ENCODE peak calls at places on chromosomes 13 and 19, in four cellular contexts. Y is ovary, H is uterus, G is tibial nerve. X is an unnamed sample.

GRCh38 chr19:38952395-38953165 is 21.8 kb downstream of the MRPS12 start:
- DNase-seq in Y (no peak), H (no peak), G (no peak), X (no peak)

GRCh38 chr19:3698386-3698950 is 1.8 kb downstream of the PIP5K1C start:
- DNase-seq in Y (no peak), H (no peak), G (no peak), X (no peak)

GRCh38 chr13:73259061-73259908 is 200.5 kb downstream of the KLF5 start:
- DNase-seq in Y (no peak), H (peak; percentile 48), G (no peak), X (peak; percentile 44)

GRCh38 chr13:25406377-25406776 is 34.6 kb downstream of the ATP8A2 start:
- DNase-seq in Y (no peak), H (no peak), G (no peak), X (no peak)

GRCh38 chr13:51874651-51875050 is 12.9 kb downstream of the CCDC70 start:
- DNase-seq in Y (no peak), H (peak; percentile 29), G (no peak), X (no peak)

GRCh38 chr19:10551698-10552301 is 8.1 kb downstream of the ATG4D start:
- DNase-seq in Y (no peak), H (no peak), G (no peak), X (no peak)

GRCh38 chr13:101875717-101876393 is 423.4 kb downstream of the ITGBL1 start:
- DNase-seq in Y (no peak), H (no peak), G (no peak), X (no peak)

GRCh38 chr19:34276614-34277013 is 22.3 kb downstream of the GARRE1 start:
- DNase-seq in Y (no peak), H (no peak), G (no peak), X (no peak)

GRCh38 chr13:77475345-77476084 is 60.0 kb upstream of the SCEL start:
- DNase-seq in Y (no peak), H (no peak), G (no peak), X (no peak)

GRCh38 chr19:49631279-49631588 is 8.7 kb downstream of the RRAS start:
- DNase-seq in Y (no peak), H (no peak), G (no peak), X (no peak)

GRCh38 chr13:90447735-90448103 is 899.8 kb upstream of the MIR17HG start:
- DNase-seq in Y (no peak), H (no peak), G (no peak), X (peak; percentile 36)

GRCh38 chr13:51156666-51157065 is 45.6 kb upstream of the C13orf42 start:
- DNase-seq in Y (no peak), H (no peak), G (no peak), X (no peak)

DNA sequence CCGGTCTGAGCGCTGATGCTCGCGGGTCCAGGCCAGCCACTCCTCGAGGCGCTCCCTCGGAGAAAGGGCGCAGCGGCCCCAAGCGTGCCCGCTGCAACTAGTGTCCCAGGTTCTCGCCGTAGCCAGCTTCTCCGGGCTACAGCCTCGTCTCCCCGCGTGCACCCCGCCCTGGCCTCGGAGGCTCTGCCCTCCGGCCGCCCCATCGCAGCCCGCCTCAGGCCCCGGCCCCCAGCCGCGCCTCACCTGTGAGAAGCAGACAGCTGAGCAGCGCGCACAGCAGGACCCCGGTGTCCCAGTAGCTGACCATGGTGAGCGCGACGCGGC is 429 bp downstream of the FLT1 start:
- DNase-seq in Y (no peak), H (no peak), G (no peak), X (no peak)
- H3K27me3 ChIP-seq in Y (no peaks in the 10 kb centered on the region), H (peaks cover 45% of the 10 kb centered on the region), G (peaks cover 56% of the 10 kb centered on the region), X (no peaks in the 10 kb centered on the region)

DNA sequence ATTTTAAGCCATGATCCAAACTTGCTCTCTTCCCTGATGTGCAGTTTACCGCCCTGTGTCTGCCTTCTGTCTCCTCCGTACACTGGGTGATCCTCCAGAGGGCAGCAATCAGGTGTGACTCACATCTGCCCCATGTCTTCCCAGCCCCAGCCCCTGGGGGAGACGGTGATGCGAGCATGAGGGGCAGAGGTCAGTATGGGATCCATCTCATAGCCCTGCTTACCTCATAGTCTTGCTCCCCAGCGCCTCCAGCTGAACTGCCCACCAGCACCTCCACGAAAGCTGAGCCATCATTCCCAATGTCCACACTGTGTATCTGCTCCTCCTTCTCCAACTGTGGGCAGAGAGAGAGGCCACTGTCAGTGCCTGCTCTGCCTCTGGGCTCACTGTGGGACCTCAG is 14.6 kb downstream of the XRCC1 start:
- DNase-seq in Y (no peak), H (no peak), G (no peak), X (no peak)
- TF ChIP-seq CTCF in Y (no peak), H (no peak), G (no peak), X (no peak)

GRCh38 chr19:33224694-33225457 is 774 bp downstream of the SLC7A10 start:
- DNase-seq in Y (no peak), H (no peak), G (no peak), X (no peak)
- H3K27me3 ChIP-seq in Y (peaks cover 2% of the 10 kb centered on the region), H (peaks cover 43% of the 10 kb centered on the region), G (peaks cover 57% of the 10 kb centered on the region), X (peaks cover 38% of the 10 kb centered on the region)

GRCh38 chr13:29105779-29106178 is 285.6 kb downstream of the MTUS2 start:
- DNase-seq in Y (no peak), H (no peak), G (no peak), X (no peak)
- TF ChIP-seq CTCF in Y (no peak), H (no peak), G (no peak), X (no peak)

GRCh38 chr13:99687728-99688397 is 186.6 kb downstream of the TM9SF2 start:
- DNase-seq in Y (no peak), H (no peak), G (no peak), X (no peak)
- H3K27me3 ChIP-seq in Y (no peaks in the 10 kb centered on the region), H (no peaks in the 10 kb centered on the region), G (peaks cover 11% of the 10 kb centered on the region), X (peaks cover 3% of the 10 kb centered on the region)

X was measured in BJ.